ENCODE peak calls at places on chromosomes 11 and 22, in five cellular contexts. X is mammary epithelial cell, O is body of pancreas, H is uterus, F is ovary. W is an unnamed sample. For H3K4me1, the result is how much of the 10 kb centered on the place peaks cover.

GRCh38 chr11:4606231-4607015 is 1.6 kb downstream of the TRIM68 start:
- DNase-seq in X (no peak), O (no peak), H (no peak), F (no peak), W (no peak)

GRCh38 chr22:39475337-39475736 is 18.5 kb downstream of the MGAT3 start:
- DNase-seq in X (no peak), O (no peak), H (no peak), F (no peak), W (no peak)

GRCh38 chr11:63608353-63609345 is 5.6 kb downstream of the PLAAT3 start:
- DNase-seq in X (peak), O (no peak), H (no peak), F (no peak), W (no peak)

GRCh38 chr22:31106651-31107205 is 640 bp downstream of the SELENOM start:
- DNase-seq in X (peak), O (no peak), H (peak), F (peak), W (no peak)

GRCh38 chr11:69454018-69454417 is 27.4 kb upstream of the LINC01488 start:
- DNase-seq in X (no peak), O (no peak), H (no peak), F (no peak), W (no peak)

GRCh38 chr11:17760102-17761029 is 25.8 kb downstream of the KCNC1 start:
- DNase-seq in X (peak), O (peak), H (peak), F (no peak), W (no peak)

GRCh38 chr11:64237484-64237951 is 3.1 kb downstream of the VEGFB start:
- DNase-seq in X (no peak), O (peak), H (no peak), F (no peak), W (peak)

GRCh38 chr22:33922268-33922667 is 2.0 kb upstream of the LARGE1 start:
- DNase-seq in X (peak), O (peak), H (peak), F (peak), W (no peak)

GRCh38 chr22:39478461-39478860 is 21.6 kb downstream of the MGAT3 start:
- DNase-seq in X (peak), O (peak), H (no peak), F (no peak), W (no peak)

GRCh38 chr11:120573756-120574354 is 62.3 kb downstream of the GRIK4 start:
- DNase-seq in X (no peak), O (no peak), H (no peak), F (no peak), W (no peak)

GRCh38 chr22:47267531-47268282 is 505.3 kb downstream of the TBC1D22A start:
- DNase-seq in X (no peak), O (peak), H (no peak), F (no peak), W (peak)

GRCh38 chr11:67548555-67549110 is 25.4 kb upstream of the CABP2 start:
- DNase-seq in X (no peak), O (no peak), H (no peak), F (no peak), W (no peak)

DNA sequence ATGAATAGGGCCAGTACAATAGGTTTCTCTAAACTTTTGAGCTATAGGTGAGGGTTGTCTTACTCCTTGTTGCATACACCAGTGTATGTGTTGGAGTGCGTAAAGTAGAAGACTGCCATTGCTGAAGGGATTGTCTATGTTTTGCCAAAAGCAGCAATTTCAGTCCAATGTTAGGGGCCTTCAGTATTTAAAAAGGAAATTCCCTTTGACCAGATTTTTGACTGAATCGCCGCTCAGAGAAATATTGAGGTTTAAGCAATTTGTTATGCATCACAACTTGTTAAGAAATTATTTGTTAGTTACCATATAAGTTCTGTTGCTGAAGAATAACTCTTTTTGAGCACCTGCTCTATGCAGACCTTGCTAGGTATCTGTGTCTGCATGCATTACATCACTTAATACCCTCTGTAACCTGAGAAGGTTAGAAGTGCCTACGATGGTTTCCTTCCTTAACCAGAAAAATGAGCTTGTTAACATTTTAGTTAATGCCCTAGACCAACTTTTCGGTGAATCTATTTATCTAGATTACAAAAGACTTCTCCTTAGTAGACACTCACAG is 33.9 kb downstream of the MMP20 start:
- DNase-seq in X (no peak), O (no peak), H (no peak), F (no peak), W (no peak)
- TF ChIP-seq CTCF in X (no peak), O (no peak), H (no peak), F (no peak), W (no peak)

GRCh38 chr11:45026835-45027234 is 76.2 kb upstream of the TP53I11 start:
- DNase-seq in X (no peak), O (no peak), H (no peak), F (no peak), W (no peak)

GRCh38 chr11:45031912-45032519 is 81.3 kb upstream of the TP53I11 start:
- DNase-seq in X (no peak), O (no peak), H (no peak), F (no peak), W (no peak)

GRCh38 chr11:45030778-45031177 is 80.1 kb upstream of the TP53I11 start:
- DNase-seq in X (no peak), O (no peak), H (no peak), F (no peak), W (no peak)

GRCh38 chr11:45027312-45027711 is 76.6 kb upstream of the TP53I11 start:
- DNase-seq in X (no peak), O (no peak), H (no peak), F (no peak), W (no peak)

DNA sequence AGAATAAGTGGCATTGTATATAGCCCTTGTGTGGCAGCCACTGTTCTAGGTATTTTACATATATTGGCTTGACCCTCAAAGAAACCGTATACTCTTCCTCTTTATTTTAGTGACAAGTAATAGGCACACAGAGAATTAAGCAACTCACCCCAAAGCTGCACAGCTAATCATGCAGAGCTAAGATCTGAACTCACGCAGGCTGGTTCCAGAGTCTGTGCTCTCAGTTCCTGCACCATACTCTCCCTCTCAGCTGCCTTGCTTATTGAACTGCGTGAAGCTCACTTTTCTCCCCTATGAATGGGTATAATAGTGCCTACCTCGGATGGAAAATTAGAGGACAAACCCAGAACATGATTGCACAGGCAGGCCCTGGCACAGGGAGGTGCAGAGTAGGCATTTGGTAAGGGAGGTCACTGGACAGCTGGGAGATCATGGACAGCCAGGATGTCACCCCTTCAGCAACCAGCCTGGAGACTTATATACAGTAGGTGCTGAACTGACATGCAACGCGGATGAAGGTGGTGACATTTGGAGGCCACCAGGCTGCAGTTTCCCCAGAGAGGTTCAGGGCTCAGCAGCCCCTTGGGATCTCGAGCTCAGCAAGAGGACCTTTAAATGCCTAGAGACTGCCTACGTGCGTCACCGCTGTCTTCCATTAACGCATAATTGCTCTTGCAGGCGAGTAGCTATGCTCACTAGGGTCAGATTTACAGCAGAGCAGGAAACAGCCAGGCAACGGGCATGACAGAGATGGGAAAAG is 78.4 kb upstream of the TP53I11 start:
- DNase-seq in X (no peak), O (no peak), H (no peak), F (no peak), W (no peak)
- H3K4me1 ChIP-seq in X (under half), O (under half), H (under half), F (under half), W (under half)

DNA sequence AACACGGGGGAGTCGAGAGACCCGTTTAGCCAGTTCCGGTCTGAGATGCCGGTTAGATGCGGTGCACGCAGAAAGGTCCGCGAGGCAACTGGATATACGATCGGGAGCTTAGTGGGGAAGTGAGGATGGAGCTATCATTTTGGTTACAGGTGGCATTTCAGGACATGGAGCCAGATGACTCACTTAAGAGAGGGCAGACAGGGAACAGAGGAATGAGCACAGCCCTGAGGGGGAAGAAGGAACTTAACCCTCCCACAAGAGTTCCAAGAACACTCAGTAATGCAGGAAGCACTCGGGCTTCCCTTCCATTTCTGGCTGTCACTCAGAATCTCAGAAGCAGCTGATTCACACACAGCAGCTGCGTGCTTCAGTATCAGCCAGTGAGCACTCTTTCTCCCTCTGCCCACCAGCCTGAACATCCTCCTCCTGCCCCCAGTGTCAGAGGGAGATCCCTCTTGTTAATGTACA is 34.9 kb downstream of the EFCAB6 start:
- DNase-seq in X (peak), O (no peak), H (peak), F (no peak), W (no peak)
- TF ChIP-seq CTCF in X (no peak), O (no peak), H (no peak), F (no peak), W (no peak)

DNA sequence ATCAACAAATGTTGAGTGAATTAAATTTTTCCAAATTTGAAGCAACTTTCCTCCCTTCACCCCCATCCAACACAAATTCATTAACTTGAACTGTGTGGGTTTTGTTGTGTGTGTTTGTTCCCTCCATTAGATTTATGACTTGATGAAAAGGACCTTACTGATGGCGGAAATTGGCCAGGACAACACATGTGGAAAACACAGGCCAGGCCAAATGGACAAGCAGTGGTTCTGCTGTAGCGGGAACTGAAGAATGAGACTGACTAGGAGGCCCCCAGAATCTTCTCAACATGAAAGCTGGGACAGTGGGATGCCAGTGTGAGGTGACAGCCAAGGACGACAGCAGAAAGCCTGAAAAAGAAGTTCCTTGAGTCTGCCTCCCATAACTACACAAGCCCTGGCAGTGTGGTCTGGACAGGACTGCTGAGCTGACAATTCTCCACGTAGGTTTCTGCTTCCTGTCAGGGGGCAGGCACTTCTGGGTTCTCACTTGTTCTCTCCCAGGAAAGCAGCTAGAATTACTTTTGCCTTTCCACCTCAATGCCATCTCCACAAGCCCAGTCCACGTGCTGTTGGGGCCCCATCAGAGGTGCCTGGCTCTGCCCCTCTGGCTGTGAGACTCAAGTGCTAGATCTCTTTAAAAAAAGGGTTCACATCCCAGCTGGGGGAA is 94.3 kb downstream of the ETS1 start:
- DNase-seq in X (no peak), O (no peak), H (no peak), F (no peak), W (no peak)
- H3K4me1 ChIP-seq in X (under half), O (under half), H (under half), F (under half), W (half or more)

DNA sequence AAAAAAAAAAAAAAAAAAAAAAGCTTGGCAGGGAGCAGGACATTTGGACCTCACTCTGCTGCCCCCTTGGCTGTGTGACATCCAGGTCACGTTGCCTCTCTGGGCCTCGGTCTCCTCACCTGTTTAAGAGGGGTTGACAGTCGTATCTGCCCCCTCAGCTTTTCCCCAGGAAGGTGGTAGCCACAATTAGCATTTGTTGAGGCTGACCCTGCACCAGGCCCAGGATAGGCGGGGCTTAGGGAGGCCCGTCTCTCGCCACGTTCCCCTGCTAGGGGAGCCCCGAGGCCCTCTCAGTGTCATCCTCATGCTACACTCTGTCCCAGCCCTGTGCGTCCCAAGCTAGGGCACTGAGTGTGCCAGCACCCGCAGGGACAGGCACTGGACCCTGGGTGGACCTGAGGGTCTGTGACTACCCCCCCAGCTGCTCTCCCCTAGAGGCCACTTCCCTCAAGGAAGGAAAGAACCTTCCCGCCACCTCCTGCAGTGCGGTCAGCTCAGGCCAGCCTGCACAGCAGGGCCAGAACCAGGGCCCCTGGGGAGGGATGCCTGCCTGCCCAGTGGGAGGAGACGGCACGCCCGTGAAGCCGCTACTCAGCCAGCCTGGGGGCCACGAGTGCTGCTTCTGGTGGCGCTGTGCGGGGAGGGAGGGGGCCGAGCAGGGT is 38.5 kb upstream of the PPARA start:
- DNase-seq in X (no peak), O (no peak), H (peak), F (no peak), W (no peak)
- TF ChIP-seq CTCF in X (no peak), O (no peak), H (no peak), F (no peak), W (no peak)

GRCh38 chr11:59187587-59187986 is 15.7 kb downstream of the DTX4 start:
- DNase-seq in X (no peak), O (no peak), H (peak), F (no peak), W (peak)

GRCh38 chr11:59188954-59189353 is 17.0 kb downstream of the DTX4 start:
- DNase-seq in X (no peak), O (no peak), H (no peak), F (no peak), W (no peak)

GRCh38 chr11:59185412-59185811 is 13.5 kb downstream of the DTX4 start:
- DNase-seq in X (no peak), O (no peak), H (no peak), F (no peak), W (no peak)

GRCh38 chr11:59186130-59186594 is 14.2 kb downstream of the DTX4 start:
- DNase-seq in X (peak), O (peak), H (no peak), F (no peak), W (peak)

GRCh38 chr11:59187020-59187419 is 15.1 kb downstream of the DTX4 start:
- DNase-seq in X (no peak), O (no peak), H (no peak), F (no peak), W (no peak)
- H3K4me1 ChIP-seq in X (under half), O (half or more), H (under half), F (under half), W (half or more)

GRCh38 chr11:65478411-65479183 is 20.2 kb upstream of the MALAT1 start:
- DNase-seq in X (no peak), O (peak), H (peak), F (peak), W (peak)
- TF ChIP-seq CTCF in X (no peak), O (no peak), H (no peak), F (peak), W (no peak)

GRCh38 chr11:75325713-75326438 is 25.6 kb downstream of the ARRB1 start:
- DNase-seq in X (peak), O (peak), H (peak), F (no peak), W (peak)

GRCh38 chr11:75326439-75326810 is 25.0 kb downstream of the ARRB1 start:
- DNase-seq in X (no peak), O (no peak), H (no peak), F (no peak), W (no peak)

GRCh38 chr11:75323609-75324008 is 27.9 kb downstream of the ARRB1 start:
- DNase-seq in X (no peak), O (peak), H (no peak), F (no peak), W (no peak)

GRCh38 chr11:75324189-75324588 is 27.3 kb downstream of the ARRB1 start:
- DNase-seq in X (no peak), O (no peak), H (no peak), F (no peak), W (no peak)

DNA sequence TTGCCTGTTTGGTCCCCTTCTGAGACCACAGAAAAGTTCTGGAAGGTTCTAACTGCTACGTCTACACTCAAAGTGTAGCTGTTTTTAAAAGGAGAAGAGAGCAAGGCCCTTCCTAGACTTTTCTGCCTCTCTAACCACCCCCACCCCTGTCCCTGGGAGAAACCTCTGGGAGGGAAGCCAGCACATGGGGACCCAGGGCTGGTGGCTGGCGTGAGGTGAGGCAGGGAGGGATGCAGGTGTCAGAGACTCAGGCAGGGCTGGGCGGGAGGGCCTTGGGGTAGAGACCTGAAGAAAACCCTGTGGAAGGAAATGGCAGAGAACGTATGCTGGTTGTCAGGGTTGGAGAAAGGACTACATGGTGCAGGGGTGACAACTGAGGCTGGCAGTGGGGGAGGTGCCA is 26.7 kb downstream of the ARRB1 start:
- DNase-seq in X (no peak), O (no peak), H (no peak), F (no peak), W (no peak)
- H3K4me1 ChIP-seq in X (under half), O (half or more), H (under half), F (under half), W (half or more)

GRCh38 chr11:61777234-61778090 is 14.9 kb downstream of the TMEM258 start:
- DNase-seq in X (peak), O (peak), H (peak), F (peak), W (no peak)

GRCh38 chr11:61779666-61780525 is 12.5 kb downstream of the TMEM258 start:
- DNase-seq in X (no peak), O (no peak), H (no peak), F (no peak), W (no peak)

GRCh38 chr11:61778920-61779650 is 13.3 kb downstream of the TMEM258 start:
- DNase-seq in X (no peak), O (no peak), H (no peak), F (peak), W (no peak)

GRCh38 chr11:61776561-61777075 is 15.8 kb downstream of the TMEM258 start:
- DNase-seq in X (peak), O (peak), H (no peak), F (peak), W (peak)

DNA sequence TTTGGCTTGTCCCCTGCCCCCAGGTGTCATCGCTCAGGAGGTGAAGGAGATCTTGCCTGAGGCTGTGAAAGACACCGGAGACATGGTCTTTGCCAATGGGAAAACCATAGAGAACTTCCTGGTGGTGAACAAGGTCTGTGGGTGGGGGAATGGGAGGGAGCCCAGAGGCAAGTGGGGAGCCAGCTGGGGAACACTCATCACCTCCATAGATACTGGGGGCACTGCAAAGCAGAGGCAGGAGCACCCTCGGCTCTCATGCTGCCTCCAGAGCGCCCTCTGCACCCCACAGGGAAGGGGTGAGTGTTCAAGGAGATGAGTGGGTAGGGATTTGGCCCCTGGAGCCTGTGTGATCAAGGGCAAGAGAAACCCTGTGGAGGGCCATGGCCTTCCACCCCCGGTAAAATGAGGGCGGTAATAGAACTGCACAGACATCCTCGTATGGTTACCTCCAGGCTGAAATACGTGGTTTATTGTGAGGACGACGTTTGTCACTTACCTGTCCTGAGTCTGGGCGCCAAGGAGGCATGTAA is 14.0 kb downstream of the TMEM258 start:
- DNase-seq in X (no peak), O (no peak), H (no peak), F (no peak), W (no peak)
- TF ChIP-seq CTCF in X (no peak), O (no peak), H (no peak), F (no peak), W (no peak)

W was measured in upper lobe of right lung.